ENCODE peak calls at places on chromosomes 4 and X, in four cellular contexts. Y is tibial nerve, V is type B pancreatic cell, O is RWPE1. P is an unnamed sample.
A peak's percentile ranks its signal among the peaks of the same experiment; 100 is the strongest.

GRCh38 chr4:175054980-175055379 is 136.8 kb downstream of the ADAM29 start:
- DNase-seq in Y (no peak), V (no peak), O (no peak), P (no peak)

GRCh38 chr4:101345271-101345595 is 2.1 kb downstream of the PPP3CA start:
- DNase-seq in Y (no peak), V (no peak), O (no peak), P (no peak)

GRCh38 chrX:134733595-134733994 is 75.3 kb upstream of the PLAC1 start:
- DNase-seq in Y (no peak), V (no peak), O (no peak), P (no peak)

GRCh38 chr4:84565951-84566350 is 17.0 kb upstream of the CDS1 start:
- DNase-seq in Y (no peak), V (no peak), O (no peak), P (no peak)

GRCh38 chrX:10949541-10949940 is 161.6 kb upstream of the HCCS start:
- DNase-seq in Y (no peak), V (no peak), O (no peak), P (no peak)

GRCh38 chr4:71864380-71864779 is 80.5 kb upstream of the GC start:
- DNase-seq in Y (no peak), V (no peak), O (no peak), P (no peak)

GRCh38 chrX:50721771-50722521 is 92.0 kb downstream of the SHROOM4 start:
- DNase-seq in Y (no peak), V (no peak), O (no peak), P (no peak)

GRCh38 chrX:16774746-16775145 is 11.5 kb upstream of the TXLNG start:
- DNase-seq in Y (no peak), V (no peak), O (no peak), P (no peak)

GRCh38 chrX:23386726-23387125 is 52.1 kb downstream of the PTCHD1 start:
- DNase-seq in Y (no peak), V (no peak), O (no peak), P (no peak)

GRCh38 chr4:77052352-77052751 is 23.4 kb downstream of the CCNI start:
- DNase-seq in Y (no peak), V (no peak), O (peak; percentile 15), P (no peak)

GRCh38 chr4:38980903-38981676 is 51.1 kb downstream of the TMEM156 start:
- DNase-seq in Y (no peak), V (no peak), O (no peak), P (no peak)

GRCh38 chr4:74158561-74159396 is 861 bp downstream of the MTHFD2L start:
- DNase-seq in Y (no peak), V (no peak), O (peak; percentile 17), P (no peak)

GRCh38 chr4:176778491-176778890 is 14.2 kb downstream of the VEGFC start:
- DNase-seq in Y (no peak), V (no peak), O (peak; percentile 61), P (no peak)

GRCh38 chr4:89298788-89299152 is 8.8 kb downstream of the GPRIN3 start:
- DNase-seq in Y (no peak), V (no peak), O (no peak), P (no peak)

GRCh38 chrX:134026732-134027311 is 41.4 kb upstream of the GPC3 start:
- DNase-seq in Y (peak; percentile 19), V (no peak), O (peak; percentile 10), P (no peak)

DNA sequence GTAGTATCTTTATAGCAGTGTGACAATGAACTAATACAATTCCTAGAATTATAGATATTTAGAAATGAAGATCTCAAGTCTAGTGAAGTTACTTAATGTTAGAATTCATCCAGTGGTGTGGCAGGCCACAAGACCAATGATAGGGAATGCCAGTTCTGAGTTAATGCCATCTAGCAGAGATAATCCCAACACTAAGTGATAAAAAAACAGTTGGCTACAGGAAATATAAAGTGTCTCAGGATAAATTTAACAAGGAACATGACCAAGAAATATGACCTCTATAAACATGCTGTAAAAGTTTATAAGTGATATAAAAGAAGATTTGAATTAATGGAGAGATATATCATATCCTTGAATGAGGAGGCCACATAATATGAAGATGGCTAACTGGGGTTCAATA is 1790.5 kb upstream of the ADGRL3 start:
- DNase-seq in Y (no peak), V (no peak), O (no peak), P (no peak)
- TF ChIP-seq CTCF in Y (no peak), V (no peak), O (no peak), P (no peak)

GRCh38 chr4:58587856-58588255 is 1477.7 kb upstream of the IGFBP7 start:
- DNase-seq in Y (no peak), V (no peak), O (peak; percentile 32), P (no peak)

DNA sequence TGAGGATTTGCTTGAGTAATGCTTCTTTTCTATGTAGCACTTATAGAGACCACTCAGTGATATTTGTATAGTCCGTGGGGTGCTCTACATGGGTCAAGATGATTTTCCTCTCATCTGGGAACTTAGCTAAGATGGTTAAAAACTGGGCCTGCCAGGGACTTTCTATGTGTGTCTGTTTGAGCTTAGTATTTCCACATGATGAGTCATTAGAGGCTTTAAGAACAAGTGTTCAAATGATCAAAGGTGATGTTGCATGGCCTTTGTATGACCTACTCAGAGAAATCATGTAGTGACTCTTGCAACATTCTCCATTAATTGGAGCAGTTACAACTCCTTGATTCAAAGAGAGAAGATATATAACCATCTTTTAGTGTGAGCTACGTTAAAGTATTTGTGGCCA is 1480.5 kb upstream of the IGFBP7 start:
- DNase-seq in Y (no peak), V (no peak), O (peak; percentile 42), P (no peak)
- TF ChIP-seq CTCF in Y (no peak), V (no peak), O (no peak), P (no peak)

DNA sequence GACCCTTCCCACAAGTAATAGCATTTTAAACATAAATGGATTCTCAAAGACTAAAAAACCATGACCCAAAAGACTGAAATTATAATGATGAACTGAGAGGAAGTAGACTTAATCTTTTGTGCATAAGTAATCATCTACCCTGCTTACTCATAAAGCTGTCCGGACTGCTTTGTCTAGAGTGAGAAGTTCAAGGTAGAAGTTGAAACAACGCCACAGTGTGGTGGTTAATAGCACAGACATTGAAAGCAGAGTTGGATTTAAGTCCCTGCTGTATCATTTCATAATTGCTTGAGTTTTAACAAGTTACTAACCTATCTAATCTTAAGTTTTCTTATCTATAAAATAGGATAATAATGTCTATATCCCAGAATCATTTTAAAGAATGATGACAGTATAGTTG is 346.5 kb downstream of the CENPC start:
- DNase-seq in Y (no peak), V (no peak), O (peak; percentile 1), P (no peak)
- TF ChIP-seq CTCF in Y (peak; percentile 7), V (peak; percentile 70), O (peak; percentile 19), P (peak; percentile 78)

GRCh38 chr4:133147922-133148689 is 988 bp upstream of the PCDH10 start:
- DNase-seq in Y (no peak), V (peak; percentile 71), O (no peak), P (peak; percentile 73)
- TF ChIP-seq CTCF in Y (no peak), V (peak; percentile 56), O (peak; percentile 25), P (peak; percentile 63)

DNA sequence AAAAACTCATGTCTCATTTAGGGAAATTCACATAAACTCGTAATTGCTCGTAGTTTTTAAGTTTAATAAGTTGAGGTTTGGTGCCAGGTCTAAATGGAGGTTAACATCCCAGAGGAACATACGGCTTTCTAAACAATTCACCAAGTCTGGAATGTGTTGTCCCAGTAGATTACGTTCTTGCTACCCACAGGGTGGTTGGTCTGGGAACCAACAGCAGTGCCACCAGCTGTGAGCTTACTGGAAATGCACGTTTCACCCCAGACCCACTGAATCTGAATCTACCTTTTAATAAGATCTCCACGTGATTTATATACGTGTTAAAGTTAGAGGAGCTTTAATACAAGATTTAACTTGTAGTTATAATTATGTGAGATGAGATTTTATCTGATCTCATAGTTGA is 134.3 kb downstream of the BMPR1B start:
- DNase-seq in Y (no peak), V (no peak), O (peak; percentile 7), P (no peak)
- TF ChIP-seq CTCF in Y (no peak), V (no peak), O (no peak), P (peak; percentile 64)

DNA sequence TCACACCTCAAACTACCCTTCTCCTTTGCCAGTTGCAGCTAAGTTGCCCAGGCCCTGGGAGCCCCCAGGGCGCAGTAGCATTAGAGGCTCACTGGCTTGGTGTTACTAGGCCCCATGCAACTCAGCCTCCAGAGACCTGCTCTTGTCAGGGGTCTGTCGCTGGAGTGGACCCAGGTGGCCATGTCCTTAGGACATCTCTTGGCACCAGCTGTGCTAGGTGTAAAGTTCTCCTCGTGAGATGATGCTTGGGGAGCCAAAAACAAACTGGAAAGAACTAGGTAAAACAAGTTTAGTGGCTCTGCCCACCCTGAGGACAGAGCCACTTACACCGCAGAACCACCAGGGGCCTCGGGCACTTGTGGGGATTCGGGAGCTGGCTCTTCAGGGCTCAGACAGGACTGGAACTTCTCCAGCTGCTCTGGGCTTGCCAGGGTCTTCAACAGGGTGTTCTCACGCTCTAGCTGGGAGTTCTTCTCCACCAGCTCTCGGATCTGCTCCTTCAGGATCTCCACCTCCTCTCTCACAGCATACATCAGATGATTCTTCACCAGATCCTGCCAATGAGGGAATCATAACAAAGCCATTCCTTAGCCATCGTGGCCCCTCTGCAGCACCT is 61.3 kb downstream of the TSC22D3 start:
- DNase-seq in Y (no peak), V (no peak), O (no peak), P (no peak)
- TF ChIP-seq CTCF in Y (no peak), V (no peak), O (no peak), P (peak; percentile 44)